ENCODE peak calls at places on chromosomes 1 and 21, in four cellular contexts. One of them, this sample, is unnamed.

GRCh38 chr1:22889213-22889827 is 83.3 kb downstream of the LACTBL1 start:
- DNase-seq in NCI-H2227 treated with DMSO at 0.1 percent for 48 hours: no peak
- DNase-seq in T follicular helper cell: no peak
- DNase-seq in endothelial cell: peak; percentile 33
- DNase-seq in this sample: no peak

GRCh38 chr1:230987446-230987845 is 8.6 kb downstream of the ARV1 start:
- DNase-seq in NCI-H2227 treated with DMSO at 0.1 percent for 48 hours: no peak
- DNase-seq in T follicular helper cell: no peak
- DNase-seq in endothelial cell: no peak
- DNase-seq in this sample: no peak

GRCh38 chr1:67717876-67718275 is 32.9 kb downstream of the GADD45A start:
- DNase-seq in NCI-H2227 treated with DMSO at 0.1 percent for 48 hours: no peak
- DNase-seq in T follicular helper cell: no peak
- DNase-seq in endothelial cell: no peak
- DNase-seq in this sample: no peak

GRCh38 chr1:35706846-35707245 is 11.8 kb downstream of the C1orf216 start:
- DNase-seq in NCI-H2227 treated with DMSO at 0.1 percent for 48 hours: no peak
- DNase-seq in T follicular helper cell: no peak
- DNase-seq in endothelial cell: no peak
- DNase-seq in this sample: no peak

GRCh38 chr21:15804247-15804985 is 74.6 kb downstream of the USP25 start:
- DNase-seq in NCI-H2227 treated with DMSO at 0.1 percent for 48 hours: no peak
- DNase-seq in T follicular helper cell: no peak
- DNase-seq in endothelial cell: no peak
- DNase-seq in this sample: no peak

GRCh38 chr1:194959795-194960194 is 1648.4 kb downstream of the KCNT2 start:
- DNase-seq in NCI-H2227 treated with DMSO at 0.1 percent for 48 hours: no peak
- DNase-seq in T follicular helper cell: no peak
- DNase-seq in endothelial cell: no peak
- DNase-seq in this sample: no peak

GRCh38 chr1:34784751-34785221 is 3.8 kb downstream of the GJB3 start:
- DNase-seq in NCI-H2227 treated with DMSO at 0.1 percent for 48 hours: no peak
- DNase-seq in T follicular helper cell: no peak
- DNase-seq in endothelial cell: no peak
- DNase-seq in this sample: no peak

GRCh38 chr1:62588000-62588399 is 9.3 kb upstream of the ANGPTL3 start:
- DNase-seq in NCI-H2227 treated with DMSO at 0.1 percent for 48 hours: no peak
- DNase-seq in T follicular helper cell: no peak
- DNase-seq in endothelial cell: no peak
- DNase-seq in this sample: no peak

GRCh38 chr21:30408782-30409494 is 13.1 kb downstream of the KRTAP13-1 start:
- DNase-seq in NCI-H2227 treated with DMSO at 0.1 percent for 48 hours: no peak
- DNase-seq in T follicular helper cell: no peak
- DNase-seq in endothelial cell: peak; percentile 49
- DNase-seq in this sample: no peak

GRCh38 chr1:94552071-94552586 is 10.6 kb upstream of the F3 start:
- DNase-seq in NCI-H2227 treated with DMSO at 0.1 percent for 48 hours: no peak
- DNase-seq in T follicular helper cell: no peak
- DNase-seq in endothelial cell: no peak
- DNase-seq in this sample: no peak

GRCh38 chr1:202553560-202554038 is 156.7 kb downstream of the SYT2 start:
- DNase-seq in NCI-H2227 treated with DMSO at 0.1 percent for 48 hours: no peak
- DNase-seq in T follicular helper cell: no peak
- DNase-seq in endothelial cell: no peak
- DNase-seq in this sample: peak; percentile 9

GRCh38 chr1:89735449-89735848 is 85.4 kb upstream of the LRRC8D start:
- DNase-seq in NCI-H2227 treated with DMSO at 0.1 percent for 48 hours: no peak
- DNase-seq in T follicular helper cell: no peak
- DNase-seq in endothelial cell: no peak
- DNase-seq in this sample: no peak

GRCh38 chr1:33256335-33256700 is at the start of gene ZNF362:
- DNase-seq in NCI-H2227 treated with DMSO at 0.1 percent for 48 hours: peak; percentile 29
- DNase-seq in T follicular helper cell: peak; percentile 57
- DNase-seq in endothelial cell: peak; percentile 79
- DNase-seq in this sample: peak; percentile 76

GRCh38 chr1:42735056-42735455 is 5.0 kb downstream of the CLDN19 start:
- DNase-seq in NCI-H2227 treated with DMSO at 0.1 percent for 48 hours: no peak
- DNase-seq in T follicular helper cell: no peak
- DNase-seq in endothelial cell: no peak
- DNase-seq in this sample: no peak

GRCh38 chr1:160205974-160206369 is 788 bp downstream of the PEA15 start:
- DNase-seq in NCI-H2227 treated with DMSO at 0.1 percent for 48 hours: no peak
- DNase-seq in T follicular helper cell: peak; percentile 24
- DNase-seq in endothelial cell: no peak
- DNase-seq in this sample: peak; percentile 51

GRCh38 chr1:58908539-58909161 is 124.8 kb upstream of the JUN start:
- DNase-seq in NCI-H2227 treated with DMSO at 0.1 percent for 48 hours: no peak
- DNase-seq in T follicular helper cell: no peak
- DNase-seq in endothelial cell: no peak
- DNase-seq in this sample: no peak

GRCh38 chr1:204402391-204402790 is 9.2 kb downstream of the PPP1R15B start:
- DNase-seq in NCI-H2227 treated with DMSO at 0.1 percent for 48 hours: no peak
- DNase-seq in T follicular helper cell: no peak
- DNase-seq in endothelial cell: no peak
- DNase-seq in this sample: no peak

GRCh38 chr1:210597555-210598134 is 268.9 kb downstream of the HHAT start:
- DNase-seq in NCI-H2227 treated with DMSO at 0.1 percent for 48 hours: no peak
- DNase-seq in T follicular helper cell: no peak
- DNase-seq in endothelial cell: no peak
- DNase-seq in this sample: no peak

GRCh38 chr1:155893389-155894142 is 17.6 kb downstream of the RIT1 start:
- DNase-seq in NCI-H2227 treated with DMSO at 0.1 percent for 48 hours: no peak
- DNase-seq in T follicular helper cell: peak; percentile 6
- DNase-seq in endothelial cell: no peak
- DNase-seq in this sample: no peak

GRCh38 chr1:9118186-9118585 is 10.7 kb downstream of the GPR157 start:
- DNase-seq in NCI-H2227 treated with DMSO at 0.1 percent for 48 hours: no peak
- DNase-seq in T follicular helper cell: no peak
- DNase-seq in endothelial cell: no peak
- DNase-seq in this sample: no peak

GRCh38 chr1:157105988-157106812 is 6.6 kb upstream of the ETV3L start:
- DNase-seq in NCI-H2227 treated with DMSO at 0.1 percent for 48 hours: no peak
- DNase-seq in T follicular helper cell: no peak
- DNase-seq in endothelial cell: no peak
- DNase-seq in this sample: peak; percentile 60

GRCh38 chr1:177872563-177872900 is 97.3 kb downstream of the SEC16B start:
- DNase-seq in NCI-H2227 treated with DMSO at 0.1 percent for 48 hours: no peak
- DNase-seq in T follicular helper cell: no peak
- DNase-seq in endothelial cell: no peak
- DNase-seq in this sample: no peak

GRCh38 chr1:219507432-219507831 is 105.5 kb downstream of the ZC3H11B start:
- DNase-seq in NCI-H2227 treated with DMSO at 0.1 percent for 48 hours: no peak
- DNase-seq in T follicular helper cell: no peak
- DNase-seq in endothelial cell: no peak
- DNase-seq in this sample: no peak

GRCh38 chr1:10308001-10308400 is 90.9 kb upstream of the PGD start:
- DNase-seq in NCI-H2227 treated with DMSO at 0.1 percent for 48 hours: no peak
- DNase-seq in T follicular helper cell: peak; percentile 8
- DNase-seq in endothelial cell: no peak
- DNase-seq in this sample: no peak

GRCh38 chr21:45525153-45525909 is 16.9 kb downstream of the SLC19A1 start:
- DNase-seq in NCI-H2227 treated with DMSO at 0.1 percent for 48 hours: no peak
- DNase-seq in T follicular helper cell: no peak
- DNase-seq in endothelial cell: no peak
- DNase-seq in this sample: no peak

GRCh38 chr1:233844697-233845096 is 59.8 kb upstream of the SLC35F3 start:
- DNase-seq in NCI-H2227 treated with DMSO at 0.1 percent for 48 hours: no peak
- DNase-seq in T follicular helper cell: no peak
- DNase-seq in endothelial cell: peak; percentile 5
- DNase-seq in this sample: no peak

GRCh38 chr1:111127923-111128643 is 11.8 kb downstream of the DRAM2 start:
- DNase-seq in NCI-H2227 treated with DMSO at 0.1 percent for 48 hours: no peak
- DNase-seq in T follicular helper cell: no peak
- DNase-seq in endothelial cell: no peak
- DNase-seq in this sample: peak; percentile 68

GRCh38 chr1:156538711-156539440 is 33.5 kb downstream of the IQGAP3 start:
- DNase-seq in NCI-H2227 treated with DMSO at 0.1 percent for 48 hours: no peak
- DNase-seq in T follicular helper cell: no peak
- DNase-seq in endothelial cell: no peak
- DNase-seq in this sample: no peak

GRCh38 chr1:26162220-26162703 is 3.4 kb downstream of the FAM110D start:
- DNase-seq in NCI-H2227 treated with DMSO at 0.1 percent for 48 hours: no peak
- DNase-seq in T follicular helper cell: no peak
- DNase-seq in endothelial cell: no peak
- DNase-seq in this sample: no peak

GRCh38 chr1:13794231-13795187 is 94.5 kb downstream of the PRDM2 start:
- DNase-seq in NCI-H2227 treated with DMSO at 0.1 percent for 48 hours: no peak
- DNase-seq in T follicular helper cell: no peak
- DNase-seq in endothelial cell: no peak
- DNase-seq in this sample: no peak

GRCh38 chr1:98327151-98327918 is 334.2 kb upstream of the SNX7 start:
- DNase-seq in NCI-H2227 treated with DMSO at 0.1 percent for 48 hours: no peak
- DNase-seq in T follicular helper cell: no peak
- DNase-seq in endothelial cell: no peak
- DNase-seq in this sample: no peak

GRCh38 chr21:42564561-42564971 is 50.9 kb downstream of the SLC37A1 start:
- DNase-seq in NCI-H2227 treated with DMSO at 0.1 percent for 48 hours: no peak
- DNase-seq in T follicular helper cell: no peak
- DNase-seq in endothelial cell: no peak
- DNase-seq in this sample: no peak

GRCh38 chr1:244077473-244078220 is 26.6 kb downstream of the ZBTB18 start:
- DNase-seq in NCI-H2227 treated with DMSO at 0.1 percent for 48 hours: peak; percentile 32
- DNase-seq in T follicular helper cell: no peak
- DNase-seq in endothelial cell: no peak
- DNase-seq in this sample: peak; percentile 21